ENCODE peak calls at places on chromosomes 12 and 14, in five cellular contexts. U is upper lobe of right lung; R is CD8-positive, alpha-beta T cell; W is lung; A is left ventricle myocardium inferior. J is an unnamed sample.

GRCh38 chr12:76943004-76943403 is 64.2 kb upstream of the CSRP2 start:
- DNase-seq in U (no peak), A (no peak), W (no peak), R (no peak), J (peak; percentile 17)

GRCh38 chr12:127145929-127146789 is 1120.8 kb upstream of the TMEM132C start:
- DNase-seq in R (peak; percentile 67), A (peak; percentile 79), W (peak; percentile 68), U (peak; percentile 88), J (peak; percentile 13)

GRCh38 chr14:100857196-100857922 is 31.4 kb downstream of the MEG3 start:
- DNase-seq in R (no peak), W (no peak), U (no peak), A (peak; percentile 5), J (no peak)

GRCh38 chr12:48197549-48197966 is 5.5 kb downstream of the OR10AD1 start:
- DNase-seq in W (no peak), R (peak; percentile 19), A (no peak), U (no peak), J (no peak)

GRCh38 chr14:95953111-95953724 is 76.6 kb downstream of the TUNAR start:
- DNase-seq in R (no peak), U (no peak), A (no peak), W (no peak), J (no peak)

GRCh38 chr12:132774159-132774558 is 12.5 kb upstream of the ANKLE2 start:
- DNase-seq in R (no peak), U (no peak), A (no peak), W (no peak), J (no peak)

GRCh38 chr12:68290126-68290525 is 36.7 kb upstream of the IL22 start:
- DNase-seq in A (no peak), W (no peak), R (no peak), U (no peak), J (no peak)

GRCh38 chr14:80231732-80232131 is 20.4 kb upstream of the DIO2 start:
- DNase-seq in A (no peak), W (no peak), U (no peak), R (no peak), J (no peak)

GRCh38 chr14:35883677-35884293 is 57.6 kb downstream of the BRMS1L start:
- DNase-seq in W (no peak), U (no peak), A (no peak), R (no peak), J (no peak)

GRCh38 chr14:68947802-68948201 is 31.3 kb downstream of the ACTN1 start:
- DNase-seq in W (no peak), R (no peak), A (peak; percentile 84), U (no peak), J (peak; percentile 36)

GRCh38 chr12:12836571-12836970 is 23.4 kb downstream of the DDX47 start:
- DNase-seq in W (no peak), U (no peak), R (no peak), A (no peak), J (no peak)

GRCh38 chr12:47164730-47165439 is 85.1 kb upstream of the AMIGO2 start:
- DNase-seq in R (no peak), W (no peak), A (no peak), U (no peak), J (no peak)

GRCh38 chr14:67526676-67527459 is 6.2 kb upstream of the PLEKHH1 start:
- DNase-seq in A (no peak), R (peak; percentile 14), U (no peak), W (peak; percentile 55), J (peak; percentile 39)

GRCh38 chr14:72598328-72598727 is 295.6 kb downstream of the DPF3 start:
- DNase-seq in R (no peak), W (no peak), U (no peak), A (no peak), J (no peak)

GRCh38 chr12:89783321-89784060 is 74.9 kb upstream of the ATP2B1 start:
- DNase-seq in W (no peak), R (no peak), A (no peak), U (no peak), J (no peak)

GRCh38 chr14:68440776-68441175 is 352.1 kb downstream of the ZFP36L1 start:
- DNase-seq in U (no peak), R (no peak), A (no peak), W (no peak), J (no peak)

GRCh38 chr12:96810057-96810456 is 97.0 kb upstream of the NEDD1 start:
- DNase-seq in W (no peak), R (no peak), A (no peak), U (no peak), J (peak; percentile 55)

GRCh38 chr12:80230068-80230467 is 130.7 kb downstream of the OTOGL start:
- DNase-seq in W (no peak), A (no peak), U (no peak), R (no peak), J (no peak)

GRCh38 chr14:91985008-91985407 is 37.5 kb upstream of the FBLN5 start:
- DNase-seq in A (no peak), U (no peak), R (no peak), W (no peak), J (no peak)

GRCh38 chr14:92323031-92323915 is at the start of gene SLC24A4:
- DNase-seq in W (no peak), A (no peak), U (peak; percentile 67), R (no peak), J (no peak)

GRCh38 chr14:104436047-104436531 is 143.5 kb upstream of the C14orf180 start:
- DNase-seq in W (peak; percentile 38), R (no peak), A (peak; percentile 78), U (peak; percentile 79), J (no peak)

GRCh38 chr14:37145395-37145794 is 27.0 kb downstream of the SLC25A21 start:
- DNase-seq in R (no peak), U (no peak), W (no peak), A (no peak), J (no peak)

GRCh38 chr12:124764451-124764850 is 99.2 kb downstream of the SCARB1 start:
- DNase-seq in W (no peak), A (peak; percentile 61), U (no peak), R (no peak), J (no peak)

GRCh38 chr14:90677484-90678045 is 138.7 kb downstream of the TTC7B start:
- DNase-seq in A (no peak), W (no peak), R (no peak), U (no peak), J (no peak)

GRCh38 chr14:76376878-76377523 is 1.1 kb downstream of the ESRRB start:
- DNase-seq in R (no peak), W (no peak), A (no peak), U (no peak), J (no peak)

GRCh38 chr12:94208433-94208921 is 60.1 kb downstream of the PLXNC1 start:
- DNase-seq in U (no peak), W (no peak), A (no peak), R (no peak), J (no peak)

GRCh38 chr12:50187084-50187900 is 20.1 kb upstream of the CERS5 start:
- DNase-seq in R (no peak), U (no peak), W (no peak), A (no peak), J (no peak)

GRCh38 chr14:102096569-102097188 is 9.8 kb upstream of the HSP90AA1 start:
- DNase-seq in W (peak; percentile 86), R (peak; percentile 52), A (peak; percentile 86), U (peak; percentile 87), J (peak; percentile 87)

GRCh38 chr14:69880851-69881250 is 1.6 kb downstream of the SMOC1 start:
- DNase-seq in W (no peak), A (no peak), U (no peak), R (no peak), J (no peak)

GRCh38 chr12:10101042-10101579 is 2.3 kb upstream of the CLEC1A start:
- DNase-seq in U (no peak), R (no peak), W (no peak), A (no peak), J (peak; percentile 55)

GRCh38 chr14:30389134-30389900 is 169.6 kb upstream of the G2E3 start:
- DNase-seq in R (no peak), W (no peak), U (no peak), A (peak; percentile 24), J (peak; percentile 8)

GRCh38 chr12:119989619-119990381 is 764 bp downstream of the BICDL1 start:
- DNase-seq in R (peak; percentile 55), A (peak; percentile 84), U (peak; percentile 91), W (peak; percentile 70), J (peak; percentile 70)

DNA sequence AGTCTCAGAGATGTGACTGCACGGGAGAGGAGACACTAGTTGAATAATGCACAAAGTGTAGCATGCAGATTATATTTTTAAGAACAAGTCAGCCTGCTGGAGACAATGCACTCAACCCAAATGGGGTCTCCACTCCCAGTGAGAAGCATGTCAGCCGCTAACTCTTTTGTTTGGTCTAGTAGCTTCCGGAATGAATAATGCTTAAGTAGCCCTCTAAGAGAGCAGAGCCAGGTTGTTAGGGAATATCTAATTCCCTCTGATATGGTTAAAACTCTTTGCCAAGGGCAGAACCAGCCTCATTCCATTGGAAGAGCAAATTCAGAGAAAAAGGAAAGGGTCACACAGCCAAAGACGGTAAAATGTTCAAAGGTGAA is 80.4 kb downstream of the DAD1 start:
- DNase-seq in A (no peak), W (no peak), U (no peak), R (no peak), J (no peak)
- H3K4me1 ChIP-seq in A (peaks cover 60% of the 10 kb centered on the region), W (peaks cover 18% of the 10 kb centered on the region), U (peaks cover 5% of the 10 kb centered on the region), R (peaks cover 75% of the 10 kb centered on the region), J (no peaks in the 10 kb centered on the region)

DNA sequence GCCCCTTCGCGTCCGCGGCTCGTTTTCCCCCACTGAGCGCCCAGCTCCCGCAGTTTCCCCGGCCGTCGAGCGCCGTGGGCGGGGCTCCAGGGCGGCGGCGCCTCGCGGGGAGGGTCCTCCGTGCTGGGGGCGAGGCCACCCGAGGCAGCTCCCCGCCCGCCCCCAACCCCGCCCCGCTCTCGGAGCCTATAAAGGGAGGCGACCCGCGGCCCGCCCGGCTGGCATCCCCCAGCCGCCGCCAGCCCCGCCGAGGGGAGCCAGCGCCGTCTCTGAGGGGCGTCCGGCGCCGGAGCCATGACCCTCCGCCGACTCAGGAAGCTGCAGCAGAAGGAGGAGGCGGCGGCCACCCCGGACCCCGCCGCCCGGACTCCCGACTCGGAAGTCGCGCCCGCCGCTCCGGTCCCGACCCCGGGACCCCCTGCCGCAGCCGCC is at the start of gene TAMALIN:
- DNase-seq in A (peak; percentile 79), W (peak; percentile 55), R (peak; percentile 79), U (peak; percentile 83), J (peak; percentile 71)
- H3K4me1 ChIP-seq in A (peaks cover 68% of the 10 kb centered on the region), W (no peaks in the 10 kb centered on the region), R (peaks cover 20% of the 10 kb centered on the region), U (peaks cover 37% of the 10 kb centered on the region), J (peaks cover 19% of the 10 kb centered on the region)

GRCh38 chr12:19196959-19197630 is 67.6 kb downstream of the PLEKHA5 start:
- DNase-seq in R (no peak), A (no peak), W (no peak), U (no peak), J (no peak)
- H3K4me1 ChIP-seq in R (no peaks in the 10 kb centered on the region), A (peaks cover 59% of the 10 kb centered on the region), W (peaks cover 17% of the 10 kb centered on the region), U (no peaks in the 10 kb centered on the region), J (no peaks in the 10 kb centered on the region)

DNA sequence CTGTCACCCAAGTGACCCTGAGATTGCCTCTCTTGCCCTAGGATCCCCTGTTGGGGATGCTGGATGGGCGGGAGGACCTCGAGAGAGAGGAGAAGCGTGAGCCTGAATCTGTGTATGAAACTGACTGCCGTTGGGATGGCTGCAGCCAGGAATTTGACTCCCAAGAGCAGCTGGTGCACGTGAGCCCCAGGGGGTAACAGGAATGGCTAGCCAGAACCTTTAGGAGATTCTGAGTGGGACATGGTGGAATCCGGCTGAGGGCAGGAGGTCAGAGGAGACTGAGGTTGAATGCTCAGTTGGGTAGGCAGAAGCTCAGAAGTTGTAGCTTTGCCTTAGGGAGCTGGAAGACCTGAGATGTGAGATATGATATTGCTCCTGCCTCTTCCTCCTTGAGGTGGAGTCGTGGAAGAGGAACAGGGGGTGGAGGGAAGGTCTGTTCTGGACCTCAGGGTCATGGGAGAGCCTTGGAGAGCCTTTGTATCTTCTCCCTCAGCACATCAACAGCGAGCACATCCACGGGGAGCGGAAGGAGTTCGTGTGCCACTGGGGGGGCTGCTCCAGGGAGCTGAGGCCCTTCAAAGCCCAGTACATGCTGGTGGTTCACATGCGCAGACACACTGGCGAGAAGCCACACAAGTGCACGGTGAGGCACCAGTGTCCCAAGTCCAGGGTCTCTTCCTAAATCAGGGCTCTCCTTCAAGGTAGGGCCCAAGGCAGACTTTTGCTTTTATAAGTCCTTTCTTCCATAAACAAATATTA is 6.3 kb downstream of the GLI1 start:
- DNase-seq in A (no peak), U (no peak), W (no peak), R (no peak), J (no peak)
- H3K4me1 ChIP-seq in A (peaks cover 18% of the 10 kb centered on the region), U (peaks cover 17% of the 10 kb centered on the region), W (no peaks in the 10 kb centered on the region), R (peaks cover 5% of the 10 kb centered on the region), J (peaks cover under 1% of the 10 kb centered on the region)